ENCODE peak calls at places on chromosomes 11 and 22, in six cellular contexts. Q is NCI-H510A, Z is C1 segment of cervical spinal cord, B is NCI-H82, E is psoas muscle, I is MG63. O is an unnamed sample.

GRCh38 chr11:112113539-112114457 is 27.1 kb downstream of the SDHD start:
- DNase-seq in I (no peak), E (no peak), Z (no peak), B (peak), Q (peak), O (peak)

GRCh38 chr11:111454561-111455192 is 57.5 kb downstream of the BTG4 start:
- DNase-seq in Q (peak), Z (peak), E (no peak), B (peak), I (peak), O (peak)

GRCh38 chr11:69588270-69588669 is 52.7 kb upstream of the CCND1 start:
- DNase-seq in B (no peak), Z (no peak), Q (no peak), E (no peak), I (peak), O (no peak)

GRCh38 chr11:115656684-115657083 is 152.5 kb upstream of the CADM1 start:
- DNase-seq in E (no peak), I (no peak), Z (no peak), Q (no peak), B (no peak), O (no peak)

GRCh38 chr11:77069969-77070582 is 3.3 kb downstream of the CAPN5 start:
- DNase-seq in E (no peak), B (no peak), I (no peak), Z (no peak), Q (no peak), O (no peak)

GRCh38 chr11:130485983-130486970 is 37.8 kb downstream of the ADAMTS15 start:
- DNase-seq in Z (no peak), Q (no peak), E (no peak), I (no peak), B (no peak), O (no peak)

GRCh38 chr11:31000412-31000811 is 369.1 kb downstream of the DCDC1 start:
- DNase-seq in B (no peak), I (no peak), E (no peak), Z (no peak), Q (no peak), O (no peak)

GRCh38 chr11:33696931-33697638 is 3.5 kb downstream of the C11orf91 start:
- DNase-seq in Z (no peak), I (no peak), Q (no peak), B (peak), E (no peak), O (no peak)

GRCh38 chr22:32204856-32205722 is at the start of gene RFPL2:
- DNase-seq in B (peak), Q (peak), I (peak), E (peak), Z (no peak), O (peak)

GRCh38 chr11:76592025-76592914 is 78.3 kb downstream of the LRRC32 start:
- DNase-seq in Q (peak), E (no peak), B (no peak), I (no peak), Z (no peak), O (no peak)

GRCh38 chr11:34183840-34184358 is 78.5 kb downstream of the NAT10 start:
- DNase-seq in B (no peak), I (no peak), Z (no peak), Q (no peak), E (no peak), O (no peak)

GRCh38 chr11:132312616-132313210 is 942.3 kb downstream of the NTM start:
- DNase-seq in I (peak), B (peak), Z (no peak), E (no peak), Q (peak), O (peak)

GRCh38 chr11:134224710-134225662 is 515 bp downstream of the VPS26B start:
- DNase-seq in Q (peak), B (peak), E (peak), I (peak), Z (peak), O (peak)

GRCh38 chr11:68584097-68584496 is 100.2 kb upstream of the GAL start:
- DNase-seq in B (peak), E (peak), Q (no peak), Z (no peak), I (peak), O (peak)

GRCh38 chr11:113664069-113664980 is 41.8 kb downstream of the TMPRSS5 start:
- DNase-seq in Q (no peak), Z (no peak), I (no peak), E (no peak), B (no peak), O (no peak)

O was measured in pons.